ENCODE peak calls at places on chromosomes 16 and 17, in four cellular contexts. A is K562, J is Panc1, U is HepG2. Z is an unnamed sample.

GRCh38 chr16:83574388-83574787 is 233.4 kb upstream of the HSBP1 start:
- DNase-seq in U (no peak), A (no peak), J (no peak), Z (peak)

GRCh38 chr16:88841521-88842307 is 15.0 kb downstream of the GALNS start:
- DNase-seq in U (no peak), A (no peak), J (no peak), Z (no peak)

GRCh38 chr17:37110012-37110701 is 161.4 kb downstream of the AATF start:
- DNase-seq in A (no peak), J (no peak), U (no peak), Z (no peak)

GRCh38 chr17:71320009-71320796 is 800.6 kb upstream of the SOX9 start:
- DNase-seq in A (no peak), U (no peak), J (no peak), Z (no peak)

GRCh38 chr16:28186752-28187151 is 25.0 kb downstream of the XPO6 start:
- DNase-seq in U (no peak), J (no peak), A (no peak), Z (no peak)

GRCh38 chr16:67857547-67858233 is 10.2 kb upstream of the CENPT start:
- DNase-seq in U (peak), A (peak), J (peak), Z (no peak)

GRCh38 chr17:35879748-35880654 is at the start of gene CCL5:
- DNase-seq in A (no peak), U (no peak), J (no peak), Z (no peak)

GRCh38 chr16:75110637-75111513 is 5.7 kb downstream of the LDHD start:
- DNase-seq in U (peak), A (peak), J (peak), Z (peak)

GRCh38 chr17:61149862-61150362 is 249.7 kb upstream of the TBX2 start:
- DNase-seq in J (no peak), U (peak), A (no peak), Z (no peak)

GRCh38 chr17:18917506-18918032 is 34.4 kb upstream of the SLC5A10 start:
- DNase-seq in J (no peak), A (peak), U (no peak), Z (no peak)

GRCh38 chr17:71572343-71572742 is 548.5 kb upstream of the SOX9 start:
- DNase-seq in J (no peak), U (no peak), A (no peak), Z (no peak)

GRCh38 chr17:29784661-29785060 is 145.4 kb downstream of the SSH2 start:
- DNase-seq in J (no peak), A (no peak), U (no peak), Z (no peak)

GRCh38 chr16:83458612-83459011 is 349.2 kb upstream of the HSBP1 start:
- DNase-seq in A (no peak), J (no peak), U (no peak), Z (no peak)

GRCh38 chr16:80366023-80366422 is 174.8 kb upstream of the DYNLRB2 start:
- DNase-seq in A (no peak), J (no peak), U (no peak), Z (no peak)

GRCh38 chr16:88478115-88478514 is 25.0 kb downstream of the ZFPM1 start:
- DNase-seq in U (no peak), J (no peak), A (no peak), Z (no peak)

GRCh38 chr17:76075364-76076099 is 951 bp downstream of the GALR2 start:
- DNase-seq in U (no peak), J (no peak), A (no peak), Z (no peak)

GRCh38 chr17:43219746-43220380 is 8.2 kb downstream of the TMEM106A start:
- DNase-seq in J (no peak), A (no peak), U (no peak), Z (no peak)

GRCh38 chr17:15918661-15919259 is 26.2 kb upstream of the ADORA2B start:
- DNase-seq in A (no peak), J (no peak), U (no peak), Z (no peak)

GRCh38 chr17:58668598-58668935 is 23.3 kb downstream of the TEX14 start:
- DNase-seq in U (no peak), J (no peak), A (no peak), Z (no peak)

GRCh38 chr17:67312265-67312664 is 54.1 kb downstream of the PSMD12 start:
- DNase-seq in J (no peak), A (no peak), U (no peak), Z (no peak)

GRCh38 chr17:64056269-64057005 is 36.0 kb upstream of the ICAM2 start:
- DNase-seq in U (no peak), J (no peak), A (no peak), Z (no peak)

GRCh38 chr17:28716740-28717577 is 709 bp downstream of the RAB34 start:
- DNase-seq in A (no peak), J (no peak), U (no peak), Z (no peak)

GRCh38 chr17:74499992-74500391 is 31.3 kb downstream of the CD300LB start:
- DNase-seq in A (no peak), J (no peak), U (no peak), Z (no peak)

GRCh38 chr17:12047977-12048376 is 27.3 kb downstream of the MAP2K4 start:
- DNase-seq in J (no peak), U (no peak), A (peak), Z (no peak)

GRCh38 chr17:48429156-48429555 is 858 bp downstream of the SKAP1 start:
- DNase-seq in U (no peak), J (no peak), A (no peak), Z (no peak)

GRCh38 chr17:19750835-19751234 is 2.7 kb upstream of the ALDH3A1 start:
- DNase-seq in A (no peak), J (no peak), U (no peak), Z (no peak)

GRCh38 chr17:65355246-65355645 is 206.2 kb downstream of the AXIN2 start:
- DNase-seq in U (no peak), A (no peak), J (no peak), Z (no peak)

GRCh38 chr16:68776821-68777485 is 39.9 kb downstream of the CDH1 start:
- DNase-seq in U (no peak), A (no peak), J (no peak), Z (no peak)

GRCh38 chr16:65905326-65905725 is 461.2 kb upstream of the CDH5 start:
- DNase-seq in A (no peak), J (no peak), U (no peak), Z (no peak)

GRCh38 chr16:76583466-76583865 is 306.3 kb downstream of the CNTNAP4 start:
- DNase-seq in U (no peak), J (no peak), A (no peak), Z (no peak)

GRCh38 chr16:75948441-75948840 is 222.2 kb upstream of the CPHXL start:
- DNase-seq in U (no peak), A (no peak), J (no peak), Z (no peak)

DNA sequence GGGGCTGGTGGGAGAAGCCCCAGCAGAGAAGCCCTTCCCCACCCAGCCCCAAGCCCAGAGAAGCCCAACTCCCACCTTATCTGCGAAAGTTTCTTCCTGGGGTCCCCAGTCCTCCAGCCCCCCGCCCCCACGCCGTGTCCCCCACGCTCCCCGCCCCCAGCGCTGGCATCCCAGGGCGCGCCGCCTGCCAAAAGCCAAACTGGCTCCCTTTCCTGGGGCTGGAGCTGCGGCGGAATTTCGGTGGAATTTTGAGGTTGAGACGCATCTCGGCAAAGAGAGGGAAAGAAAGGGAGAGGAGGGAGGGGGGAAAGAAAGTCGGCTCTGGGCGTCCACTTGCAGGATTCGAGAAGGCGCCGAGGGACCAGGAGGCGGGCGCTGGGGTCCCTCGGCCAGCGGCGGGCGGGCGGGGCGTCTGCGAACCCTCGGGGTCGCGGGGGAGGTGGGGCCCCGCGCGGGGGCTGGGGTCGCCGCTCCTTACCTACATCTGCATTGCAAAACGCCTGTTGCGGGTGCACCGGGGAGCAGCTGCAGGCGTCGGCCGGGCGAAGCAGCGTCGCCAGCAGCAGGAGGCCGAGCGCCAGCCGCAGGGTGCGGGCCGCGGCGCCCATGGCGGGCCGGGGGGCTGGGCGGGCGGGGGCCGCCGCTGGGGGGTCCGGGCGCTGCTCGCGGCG is 571 bp downstream of the TIMP2 start:
- DNase-seq in J (no peak), U (no peak), A (no peak), Z (no peak)
- TF ChIP-seq POLR2AphosphoS5 in J (no peak), U (no peak), A (no peak), Z (no peak)

DNA sequence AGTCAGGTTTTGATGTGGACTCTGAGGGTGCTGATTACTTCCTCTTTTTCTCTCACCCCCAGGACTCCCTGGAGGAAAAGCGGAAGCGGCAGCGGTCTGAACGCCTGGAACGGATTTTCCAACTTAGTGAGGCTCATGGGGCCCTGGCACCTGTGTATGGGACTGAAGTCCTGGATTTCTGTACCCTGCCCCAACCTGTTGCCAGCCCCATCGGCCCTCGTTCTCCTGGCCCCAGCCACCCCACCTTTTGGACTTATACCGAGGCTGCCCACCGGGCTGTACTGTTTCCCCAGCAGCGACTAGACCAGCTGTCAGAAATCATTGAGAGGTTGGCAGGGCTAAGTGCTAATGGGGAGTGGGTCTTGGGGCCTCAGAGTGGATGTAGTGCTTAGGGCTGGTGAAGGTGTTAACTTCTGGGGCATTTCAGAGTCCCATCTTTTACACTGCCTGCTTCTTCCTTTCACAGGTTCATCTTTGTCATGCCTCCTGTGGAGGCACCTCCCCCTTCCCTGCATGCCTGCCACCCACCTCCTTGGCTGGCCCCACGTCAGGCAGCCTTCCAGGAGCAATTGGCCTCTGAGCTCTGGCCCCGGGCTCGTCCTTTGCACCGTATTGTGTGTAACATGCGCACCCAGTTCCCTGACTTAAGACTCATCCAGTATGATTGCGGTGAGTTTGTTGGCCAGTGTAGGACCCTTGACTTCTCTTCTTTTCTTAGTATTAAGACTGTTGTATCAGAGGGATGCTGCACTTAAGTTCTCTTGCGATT is 19.1 kb upstream of the PHKG2 start:
- DNase-seq in J (no peak), A (no peak), U (no peak), Z (no peak)
- TF ChIP-seq TCF7L2 in J (no peak), A (no peak), U (no peak), Z (no peak)

GRCh38 chr16:8887952-8888560 is 5.9 kb downstream of the LITAFD start:
- DNase-seq in U (peak), A (no peak), J (no peak), Z (no peak)
- TF ChIP-seq POLR2AphosphoS5 in U (no peak), A (no peak), J (no peak), Z (no peak)

GRCh38 chr17:57257911-57258885 is 1.9 kb downstream of the MSI2 start:
- DNase-seq in A (peak), U (peak), J (no peak), Z (no peak)

GRCh38 chr17:57255182-57255775 is 1.0 kb upstream of the MSI2 start:
- DNase-seq in U (no peak), A (no peak), J (no peak), Z (no peak)

GRCh38 chr17:57255776-57256681 is at the start of gene MSI2:
- DNase-seq in A (peak), U (peak), J (no peak), Z (peak)

GRCh38 chr17:57256708-57257112 is 387 bp downstream of the MSI2 start:
- DNase-seq in A (peak), J (no peak), U (no peak), Z (no peak)

GRCh38 chr17:57257213-57257873 is 1.0 kb downstream of the MSI2 start:
- DNase-seq in J (no peak), U (no peak), A (peak), Z (no peak)
- TF ChIP-seq TCF7L2 in J (no peak), U (no peak), A (no peak), Z (no peak)

DNA sequence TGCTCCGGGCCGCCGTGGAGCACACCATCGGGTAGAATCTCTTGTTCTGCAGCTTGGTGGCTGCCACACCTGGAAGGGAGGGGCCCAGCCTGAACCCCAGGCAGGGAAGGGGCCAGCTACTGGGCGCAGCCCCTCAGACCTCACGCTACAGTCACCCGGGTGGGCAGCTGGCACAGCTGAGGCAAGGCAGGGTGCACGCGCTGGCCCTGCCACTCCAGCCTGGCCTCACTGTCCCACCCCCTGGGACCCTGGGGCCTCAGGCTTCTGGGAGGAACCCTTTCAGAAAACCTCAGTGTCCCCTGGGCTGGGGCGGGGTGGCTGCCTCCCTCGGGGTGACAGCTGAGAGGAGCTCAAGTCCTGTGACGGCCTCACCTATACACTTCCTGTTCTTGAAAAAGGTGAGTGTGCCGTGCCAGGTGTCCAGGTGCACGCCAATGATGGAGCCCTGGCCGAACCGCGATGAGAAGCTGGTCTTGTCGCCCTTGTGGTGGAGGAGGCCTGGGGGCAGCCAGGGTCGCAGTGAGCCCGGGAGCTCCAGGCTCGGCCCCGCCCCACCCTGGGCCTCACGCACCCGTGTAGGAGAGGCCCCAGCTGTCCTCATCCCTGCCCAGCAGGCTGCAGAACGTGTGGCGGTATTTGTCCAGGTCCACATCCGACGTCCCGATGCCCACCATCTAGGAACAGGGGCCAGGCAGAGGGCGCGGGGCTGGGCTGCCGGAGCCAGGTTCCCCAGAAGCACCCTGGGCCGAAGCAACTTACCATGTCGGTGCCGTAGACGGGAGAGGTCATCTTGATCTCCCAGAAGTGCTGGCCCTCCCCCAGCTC is 4.7 kb upstream of the MRPS34 start:
- DNase-seq in U (no peak), J (no peak), A (no peak), Z (no peak)
- TF ChIP-seq POLR2AphosphoS5 in U (no peak), J (peak), A (no peak), Z (no peak)

GRCh38 chr16:84947996-84948854 is 63.1 kb downstream of the ZDHHC7 start:
- DNase-seq in A (no peak), J (no peak), U (no peak), Z (no peak)
- TF ChIP-seq TCF7L2 in A (no peak), J (no peak), U (no peak), Z (no peak)

Z was measured in HCT116.